ENCODE peak calls at places on chromosome 3, in ten cellular contexts. One of them, this sample, is unnamed.

GRCh38 chr3:134347516-134347915 is 26.7 kb downstream of the AMOTL2 start:
- DNase-seq in AG20443: no peak
- DNase-seq in H4: no peak
- DNase-seq in lower lobe of right lung: no peak
- DNase-seq in T-helper 17 cell: no peak
- DNase-seq in HT-29: peak
- DNase-seq in progenitor cell of endocrine pancreas: no peak
- DNase-seq in ureter: no peak
- DNase-seq in NCI-H345: no peak
- DNase-seq in heart left ventricle: no peak
- DNase-seq in this sample: no peak

GRCh38 chr3:147895509-147895908 is 486.3 kb downstream of the ZIC1 start:
- DNase-seq in ureter: no peak
- DNase-seq in T-helper 17 cell: no peak
- DNase-seq in heart left ventricle: no peak
- DNase-seq in AG20443: no peak
- DNase-seq in lower lobe of right lung: no peak
- DNase-seq in HT-29: no peak
- DNase-seq in NCI-H345: no peak
- DNase-seq in H4: no peak
- DNase-seq in progenitor cell of endocrine pancreas: no peak
- DNase-seq in this sample: no peak

GRCh38 chr3:195237981-195238625 is 32.9 kb downstream of the XXYLT1 start:
- DNase-seq in H4: no peak
- DNase-seq in ureter: no peak
- DNase-seq in NCI-H345: no peak
- DNase-seq in HT-29: no peak
- DNase-seq in lower lobe of right lung: peak
- DNase-seq in progenitor cell of endocrine pancreas: no peak
- DNase-seq in AG20443: no peak
- DNase-seq in heart left ventricle: no peak
- DNase-seq in T-helper 17 cell: no peak
- DNase-seq in this sample: no peak

GRCh38 chr3:53536282-53536681 is 41.9 kb downstream of the CACNA1D start:
- DNase-seq in lower lobe of right lung: no peak
- DNase-seq in progenitor cell of endocrine pancreas: no peak
- DNase-seq in H4: no peak
- DNase-seq in HT-29: no peak
- DNase-seq in heart left ventricle: no peak
- DNase-seq in ureter: no peak
- DNase-seq in T-helper 17 cell: no peak
- DNase-seq in NCI-H345: no peak
- DNase-seq in AG20443: no peak
- DNase-seq in this sample: no peak

GRCh38 chr3:134312072-134312872 is 61.6 kb upstream of the RYK start:
- DNase-seq in H4: peak
- DNase-seq in NCI-H345: no peak
- DNase-seq in ureter: no peak
- DNase-seq in heart left ventricle: no peak
- DNase-seq in T-helper 17 cell: no peak
- DNase-seq in HT-29: no peak
- DNase-seq in AG20443: no peak
- DNase-seq in progenitor cell of endocrine pancreas: no peak
- DNase-seq in lower lobe of right lung: peak
- DNase-seq in this sample: no peak

GRCh38 chr3:109115451-109115850 is 2.5 kb downstream of the MORC1 start:
- DNase-seq in HT-29: no peak
- DNase-seq in ureter: no peak
- DNase-seq in heart left ventricle: no peak
- DNase-seq in AG20443: no peak
- DNase-seq in T-helper 17 cell: no peak
- DNase-seq in progenitor cell of endocrine pancreas: no peak
- DNase-seq in H4: peak
- DNase-seq in lower lobe of right lung: no peak
- DNase-seq in NCI-H345: no peak
- DNase-seq in this sample: no peak

GRCh38 chr3:158106773-158107461 is 697 bp upstream of the SHOX2 start:
- DNase-seq in ureter: no peak
- DNase-seq in T-helper 17 cell: no peak
- DNase-seq in lower lobe of right lung: no peak
- DNase-seq in HT-29: no peak
- DNase-seq in H4: no peak
- DNase-seq in progenitor cell of endocrine pancreas: no peak
- DNase-seq in heart left ventricle: no peak
- DNase-seq in AG20443: peak
- DNase-seq in NCI-H345: peak
- DNase-seq in this sample: peak

GRCh38 chr3:125032100-125032643 is 23.6 kb downstream of the HEG1 start:
- DNase-seq in T-helper 17 cell: no peak
- DNase-seq in ureter: no peak
- DNase-seq in HT-29: no peak
- DNase-seq in progenitor cell of endocrine pancreas: no peak
- DNase-seq in H4: no peak
- DNase-seq in lower lobe of right lung: no peak
- DNase-seq in NCI-H345: no peak
- DNase-seq in heart left ventricle: peak
- DNase-seq in AG20443: no peak
- DNase-seq in this sample: no peak

GRCh38 chr3:69166446-69166845 is 44.1 kb upstream of the LMOD3 start:
- DNase-seq in heart left ventricle: no peak
- DNase-seq in ureter: no peak
- DNase-seq in HT-29: no peak
- DNase-seq in lower lobe of right lung: no peak
- DNase-seq in progenitor cell of endocrine pancreas: no peak
- DNase-seq in H4: no peak
- DNase-seq in NCI-H345: no peak
- DNase-seq in T-helper 17 cell: no peak
- DNase-seq in AG20443: no peak
- DNase-seq in this sample: no peak

GRCh38 chr3:187183903-187184302 is 13.4 kb upstream of the RTP1 start:
- DNase-seq in lower lobe of right lung: no peak
- DNase-seq in progenitor cell of endocrine pancreas: no peak
- DNase-seq in NCI-H345: no peak
- DNase-seq in AG20443: no peak
- DNase-seq in heart left ventricle: no peak
- DNase-seq in HT-29: no peak
- DNase-seq in T-helper 17 cell: no peak
- DNase-seq in H4: no peak
- DNase-seq in ureter: no peak
- DNase-seq in this sample: no peak

GRCh38 chr3:15685927-15686326 is 84.4 kb downstream of the BTD start:
- DNase-seq in lower lobe of right lung: no peak
- DNase-seq in heart left ventricle: no peak
- DNase-seq in NCI-H345: no peak
- DNase-seq in H4: no peak
- DNase-seq in HT-29: no peak
- DNase-seq in ureter: no peak
- DNase-seq in AG20443: no peak
- DNase-seq in T-helper 17 cell: no peak
- DNase-seq in progenitor cell of endocrine pancreas: no peak
- DNase-seq in this sample: no peak

GRCh38 chr3:133943639-133944131 is 48.0 kb upstream of the RAB6B start:
- DNase-seq in ureter: no peak
- DNase-seq in heart left ventricle: no peak
- DNase-seq in T-helper 17 cell: no peak
- DNase-seq in NCI-H345: no peak
- DNase-seq in HT-29: peak
- DNase-seq in progenitor cell of endocrine pancreas: no peak
- DNase-seq in H4: peak
- DNase-seq in lower lobe of right lung: no peak
- DNase-seq in AG20443: peak
- DNase-seq in this sample: no peak

GRCh38 chr3:169813757-169814517 is 1.2 kb upstream of the LRRC34 start:
- DNase-seq in progenitor cell of endocrine pancreas: no peak
- DNase-seq in NCI-H345: peak
- DNase-seq in lower lobe of right lung: peak
- DNase-seq in H4: no peak
- DNase-seq in HT-29: peak
- DNase-seq in heart left ventricle: no peak
- DNase-seq in AG20443: no peak
- DNase-seq in ureter: no peak
- DNase-seq in T-helper 17 cell: peak
- DNase-seq in this sample: peak

GRCh38 chr3:184656991-184657669 is 54.7 kb downstream of the MAGEF1 start:
- DNase-seq in T-helper 17 cell: no peak
- DNase-seq in heart left ventricle: no peak
- DNase-seq in lower lobe of right lung: no peak
- DNase-seq in NCI-H345: peak
- DNase-seq in HT-29: no peak
- DNase-seq in H4: peak
- DNase-seq in progenitor cell of endocrine pancreas: no peak
- DNase-seq in ureter: no peak
- DNase-seq in AG20443: no peak
- DNase-seq in this sample: no peak

GRCh38 chr3:185342458-185343169 is 20.3 kb upstream of the MAP3K13 start:
- DNase-seq in progenitor cell of endocrine pancreas: no peak
- DNase-seq in heart left ventricle: no peak
- DNase-seq in NCI-H345: no peak
- DNase-seq in AG20443: no peak
- DNase-seq in ureter: no peak
- DNase-seq in T-helper 17 cell: no peak
- DNase-seq in HT-29: peak
- DNase-seq in lower lobe of right lung: no peak
- DNase-seq in H4: no peak
- DNase-seq in this sample: no peak